ENCODE peak calls at places on chromosomes 11 and 22, in five cellular contexts. I is fibroblast of lung, H is trophoblast cell, S is neuronal stem cell, X is OCI-LY7. P is an unnamed sample.

GRCh38 chr11:2768471-2769408 is 68.9 kb upstream of the KCNQ1OT1 start:
- DNase-seq in I (peak; percentile 85), H (no peak), S (no peak), X (no peak), P (no peak)

GRCh38 chr11:73295259-73295995 is 12.6 kb upstream of the ARHGEF17 start:
- DNase-seq in I (peak; percentile 66), H (peak; percentile 89), S (peak; percentile 82), X (peak; percentile 80), P (no peak)

GRCh38 chr22:44753189-44754042 is 1.0 kb downstream of the ARHGAP8 start:
- DNase-seq in I (peak; percentile 83), H (peak; percentile 16), S (no peak), X (no peak), P (no peak)

GRCh38 chr11:35292290-35292689 is 127.1 kb downstream of the SLC1A2 start:
- DNase-seq in I (no peak), H (no peak), S (no peak), X (no peak), P (no peak)

GRCh38 chr11:118056806-118057205 is 20.1 kb upstream of the TMPRSS4 start:
- DNase-seq in I (no peak), H (no peak), S (no peak), X (no peak), P (no peak)

GRCh38 chr11:19552100-19552499 is 160.5 kb upstream of the NAV2 start:
- DNase-seq in I (no peak), H (no peak), S (no peak), X (no peak), P (no peak)

GRCh38 chr22:38009000-38009806 is 24.8 kb upstream of the SOX10 start:
- DNase-seq in I (no peak), H (no peak), S (no peak), X (no peak), P (no peak)

GRCh38 chr22:44676441-44677298 is 25.3 kb upstream of the PRR5 start:
- DNase-seq in I (no peak), H (no peak), S (no peak), X (no peak), P (no peak)

GRCh38 chr11:126492331-126492730 is 136.8 kb downstream of the ST3GAL4 start:
- DNase-seq in I (no peak), H (no peak), S (no peak), X (no peak), P (no peak)

GRCh38 chr22:43566021-43566420 is 154.2 kb downstream of the MPPED1 start:
- DNase-seq in I (peak; percentile 2), H (no peak), S (no peak), X (no peak), P (no peak)

GRCh38 chr22:44385781-44386180 is 73.0 kb upstream of the SHISAL1 start:
- DNase-seq in I (no peak), H (no peak), S (no peak), X (no peak), P (no peak)

GRCh38 chr11:57248780-57249383 is 11.8 kb upstream of the APLNR start:
- DNase-seq in I (peak; percentile 50), H (peak; percentile 61), S (peak; percentile 79), X (peak; percentile 49), P (no peak)

GRCh38 chr11:121933694-121934093 is 182.3 kb downstream of the BLID start:
- DNase-seq in I (peak; percentile 6), H (no peak), S (no peak), X (no peak), P (no peak)

GRCh38 chr11:71302534-71302909 is 50.1 kb upstream of the SHANK2 start:
- DNase-seq in I (no peak), H (no peak), S (no peak), X (no peak), P (no peak)

GRCh38 chr11:74023291-74023690 is 14.4 kb upstream of the UCP3 start:
- DNase-seq in I (no peak), H (no peak), S (no peak), X (no peak), P (no peak)

GRCh38 chr11:96459751-96460150 is 69.9 kb downstream of the JRKL start:
- DNase-seq in I (no peak), H (no peak), S (no peak), X (no peak), P (no peak)

GRCh38 chr11:125062931-125063428 is at the start of gene SLC37A2:
- DNase-seq in I (peak; percentile 61), H (peak; percentile 82), S (peak; percentile 62), X (peak; percentile 60), P (no peak)

GRCh38 chr11:9719949-9720646 is 56.2 kb downstream of the SWAP70 start:
- DNase-seq in I (no peak), H (no peak), S (no peak), X (peak; percentile 57), P (no peak)
- H2AFZ ChIP-seq in I (no peak overlapping the region), H (no peak overlapping the region), S (no peak overlapping the region), X (no peak overlapping the region), P (no peak overlapping the region)

DNA sequence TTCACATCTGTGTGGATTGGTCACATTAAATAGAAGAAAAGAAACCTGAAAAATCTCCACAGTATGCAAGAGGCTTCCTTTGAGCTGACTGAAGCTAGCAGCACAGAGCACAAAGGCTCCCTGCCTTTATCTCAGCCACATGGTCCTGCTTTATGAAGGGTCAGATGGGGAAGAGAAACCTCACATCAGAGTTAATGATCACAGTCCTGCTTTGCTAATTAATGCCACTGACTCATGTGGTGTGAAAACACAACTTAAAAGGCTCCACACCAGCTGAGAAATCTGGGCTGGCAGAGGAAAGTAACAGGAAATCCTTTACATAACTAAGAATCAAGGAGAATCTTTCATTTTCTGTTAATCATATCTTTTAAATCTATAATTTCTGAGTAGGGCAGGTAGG is 1291.0 kb downstream of the LRRC4C start:
- DNase-seq in I (peak; percentile 32), H (no peak), S (no peak), X (no peak), P (no peak)
- H2AFZ ChIP-seq in I (no peak overlapping the region), H (no peak overlapping the region), S (peak overlapping the region; percentile 88), X (no peak overlapping the region), P (no peak overlapping the region)

DNA sequence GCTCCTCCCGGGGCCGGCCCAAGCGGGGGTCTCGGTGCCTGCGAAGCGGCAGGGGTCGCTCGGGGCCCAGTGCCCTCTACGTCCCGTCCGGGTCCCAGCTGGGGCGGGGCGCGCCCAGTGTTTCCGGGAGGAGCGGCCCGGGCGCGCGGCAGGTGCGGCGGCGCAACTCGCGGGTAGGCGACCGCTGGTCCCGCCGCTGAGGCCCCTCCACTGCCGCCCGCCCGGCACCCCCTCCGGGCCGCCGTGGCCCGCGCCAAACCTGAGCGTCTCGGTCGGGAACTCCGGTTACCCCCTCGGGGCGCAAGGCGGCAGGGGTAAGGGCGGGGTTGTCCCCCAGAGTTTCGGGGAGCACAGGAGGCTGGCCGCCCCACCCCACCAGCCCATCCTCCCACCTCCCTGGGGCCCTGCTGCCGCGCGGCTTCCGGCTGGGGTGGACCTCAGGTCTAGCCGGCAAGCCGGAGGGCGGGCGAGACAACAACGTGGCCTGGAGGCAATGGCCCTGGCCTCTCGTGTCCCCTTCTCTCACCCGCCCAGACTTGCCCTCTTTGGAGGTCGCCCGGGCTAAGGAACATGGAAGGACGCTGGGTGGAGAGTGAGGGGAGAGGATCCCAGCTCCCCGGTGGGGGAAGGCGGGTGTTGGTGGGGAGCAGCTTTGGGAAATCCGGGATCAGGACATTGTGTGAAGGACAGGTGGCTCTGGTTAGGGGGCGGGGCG is 416 bp upstream of the CRACR2B start:
- DNase-seq in I (no peak), H (peak; percentile 29), S (no peak), X (peak; percentile 43), P (no peak)
- H2AFZ ChIP-seq in I (no peak overlapping the region), H (peak overlapping the region; percentile 17), S (peak overlapping the region; percentile 80), X (peak overlapping the region; percentile 59), P (no peak overlapping the region)

DNA sequence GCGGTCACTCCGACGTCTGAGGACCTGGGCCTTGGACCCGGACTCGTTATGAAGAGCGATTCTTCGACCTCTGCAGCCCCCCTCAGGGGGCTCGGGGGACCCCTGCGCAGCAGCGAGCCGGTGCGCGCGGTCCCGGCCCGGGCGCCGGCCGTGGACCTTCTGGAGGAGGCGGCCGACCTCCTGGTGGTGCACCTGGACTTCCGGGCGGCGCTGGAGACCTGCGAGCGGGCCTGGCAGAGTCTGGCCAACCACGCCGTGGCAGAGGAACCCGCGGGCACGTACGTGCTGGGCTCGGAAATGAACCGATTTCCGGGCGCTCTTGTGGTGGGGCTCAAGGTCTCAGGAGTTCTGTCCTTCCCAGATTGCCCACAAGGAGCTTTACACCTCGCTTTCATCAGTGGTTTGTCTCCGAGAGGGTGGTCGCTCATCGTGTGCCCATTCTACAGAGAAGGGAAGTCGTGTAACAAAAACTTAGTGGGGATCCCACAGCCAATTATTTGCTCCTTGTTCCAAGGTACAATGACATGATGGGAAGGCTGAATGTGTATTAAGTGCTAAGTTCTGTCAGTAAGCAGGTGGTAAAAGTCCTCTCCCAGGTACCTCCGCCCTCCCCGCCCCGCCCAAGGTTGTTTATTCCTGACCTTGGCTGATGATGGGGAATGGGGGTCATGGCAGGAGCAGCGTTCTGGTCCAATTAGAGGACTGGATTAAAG is 695 bp downstream of the PEX26 start:
- DNase-seq in I (peak; percentile 26), H (peak; percentile 45), S (no peak), X (peak; percentile 69), P (no peak)
- H2AFZ ChIP-seq in I (peak overlapping the region; percentile 67), H (peak overlapping the region; percentile 90), S (peak overlapping the region; percentile 93), X (peak overlapping the region; percentile 42), P (peak overlapping the region; percentile 93)

GRCh38 chr11:66579017-66579606 is 10.7 kb upstream of the CTSF start:
- DNase-seq in I (peak; percentile 73), H (peak; percentile 88), S (peak; percentile 64), X (peak; percentile 73), P (peak; percentile 13)
- H2AFZ ChIP-seq in I (no peak overlapping the region), H (no peak overlapping the region), S (peak overlapping the region; percentile 30), X (no peak overlapping the region), P (no peak overlapping the region)

GRCh38 chr11:134800130-134800529 is 388.1 kb upstream of the B3GAT1 start:
- DNase-seq in I (no peak), H (no peak), S (no peak), X (no peak), P (no peak)

GRCh38 chr11:134800826-134801225 is 388.8 kb upstream of the B3GAT1 start:
- DNase-seq in I (no peak), H (no peak), S (no peak), X (no peak), P (no peak)

GRCh38 chr11:134802598-134802997 is 390.6 kb upstream of the B3GAT1 start:
- DNase-seq in I (no peak), H (no peak), S (no peak), X (no peak), P (no peak)

GRCh38 chr11:134802116-134802515 is 390.1 kb upstream of the B3GAT1 start:
- DNase-seq in I (no peak), H (peak; percentile 74), S (peak; percentile 70), X (no peak), P (no peak)

DNA sequence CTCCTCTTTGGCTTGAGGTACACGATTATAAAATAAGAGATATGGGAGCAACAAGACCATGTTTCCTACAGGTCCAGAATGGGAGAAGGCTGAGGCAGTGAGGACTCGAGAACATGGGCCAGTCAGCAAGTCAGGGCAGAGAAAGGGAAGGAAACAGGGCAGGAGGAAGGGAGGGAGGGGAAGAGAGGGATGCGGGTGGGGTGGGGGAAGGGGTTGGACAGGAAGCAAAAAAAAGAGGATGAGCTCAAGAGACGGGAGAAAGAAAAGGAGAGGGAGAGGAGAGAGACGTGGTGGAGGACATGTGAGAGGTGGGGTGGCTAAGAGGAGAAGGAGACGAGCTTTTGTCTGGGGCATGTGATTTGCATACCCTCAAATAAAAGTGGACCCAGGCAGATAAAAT is 389.5 kb upstream of the B3GAT1 start:
- DNase-seq in I (no peak), H (no peak), S (no peak), X (no peak), P (no peak)
- H2AFZ ChIP-seq in I (no peak overlapping the region), H (no peak overlapping the region), S (peak overlapping the region; percentile 71), X (no peak overlapping the region), P (no peak overlapping the region)

P was measured in keratinocyte.